ENCODE peak calls at places on chromosome 9, in five cellular contexts. N is CD4-positive, alpha-beta T cell; K is fibroblast of the aortic adventitia; L is retinal pigment epithelial cell; O is CD8-positive, alpha-beta T cell. F is an unnamed sample.

GRCh38 chr9:106820866-106821265 is 42.1 kb upstream of the ZNF462 start:
- DNase-seq in N (no peak), K (no peak), L (no peak), O (no peak), F (no peak)

GRCh38 chr9:504921-505821 is 290.5 kb downstream of the DOCK8 start:
- DNase-seq in N (no peak), K (no peak), L (no peak), O (peak), F (no peak)

GRCh38 chr9:69898714-69899209 is 78.1 kb downstream of the CFAP95 start:
- DNase-seq in N (no peak), K (peak), L (peak), O (no peak), F (peak)

GRCh38 chr9:130938652-130939404 is at the start of gene FIBCD1:
- DNase-seq in N (no peak), K (peak), L (no peak), O (no peak), F (no peak)

GRCh38 chr9:127886401-127886972 is 9.0 kb upstream of the AK1 start:
- DNase-seq in N (no peak), K (no peak), L (no peak), O (no peak), F (no peak)

GRCh38 chr9:109968702-109969450 is 188.9 kb downstream of the PALM2AKAP2 start:
- DNase-seq in N (no peak), K (peak), L (no peak), O (no peak), F (no peak)

GRCh38 chr9:88503845-88504764 is 30.9 kb upstream of the NXNL2 start:
- DNase-seq in N (no peak), K (no peak), L (no peak), O (no peak), F (no peak)

GRCh38 chr9:7174884-7175283 is 417.1 kb downstream of the KDM4C start:
- DNase-seq in N (no peak), K (no peak), L (no peak), O (no peak), F (no peak)

GRCh38 chr9:96450613-96451544 is 910 bp downstream of the HABP4 start:
- DNase-seq in N (peak), K (peak), L (peak), O (peak), F (no peak)

GRCh38 chr9:131386258-131386657 is 7.6 kb upstream of the PRRC2B start:
- DNase-seq in N (no peak), K (no peak), L (no peak), O (no peak), F (no peak)

GRCh38 chr9:15372385-15373200 is 50.1 kb upstream of the SNAPC3 start:
- DNase-seq in N (no peak), K (peak), L (no peak), O (no peak), F (no peak)

GRCh38 chr9:21933865-21934264 is 60.3 kb downstream of the CDKN2A start:
- DNase-seq in N (no peak), K (peak), L (no peak), O (no peak), F (no peak)

GRCh38 chr9:21935631-21936030 is 58.6 kb downstream of the CDKN2A start:
- DNase-seq in N (no peak), K (no peak), L (no peak), O (no peak), F (no peak)

GRCh38 chr9:21931428-21931827 is 62.8 kb downstream of the CDKN2A start:
- DNase-seq in N (no peak), K (no peak), L (no peak), O (no peak), F (no peak)

GRCh38 chr9:21933281-21933680 is 60.9 kb downstream of the CDKN2A start:
- DNase-seq in N (no peak), K (no peak), L (no peak), O (no peak), F (no peak)

GRCh38 chr9:21936161-21936560 is 58.0 kb downstream of the CDKN2A start:
- DNase-seq in N (no peak), K (peak), L (no peak), O (no peak), F (no peak)
- TF ChIP-seq CTCF in N (no peak), K (no peak), L (no peak), O (no peak), F (no peak)

DNA sequence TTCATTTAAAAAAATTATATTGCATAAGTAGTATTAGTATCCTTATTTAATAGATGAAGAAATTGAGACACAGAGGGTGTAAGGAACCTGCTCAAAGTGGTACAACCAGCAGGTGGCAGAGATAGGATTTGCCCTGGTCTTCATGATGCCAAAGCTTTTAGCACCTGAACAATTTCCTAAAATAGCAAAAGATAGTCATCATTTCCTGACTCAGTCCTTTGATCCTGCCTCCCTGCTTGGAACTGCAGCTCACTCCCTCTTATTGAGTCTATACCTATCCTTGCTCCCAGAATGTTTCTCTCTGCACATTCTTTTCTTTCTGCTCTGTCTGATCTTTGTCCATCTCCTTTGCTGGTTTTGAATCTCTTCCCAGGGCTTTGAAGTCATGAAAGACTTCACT is 155.8 kb downstream of the FRMD3 start:
- DNase-seq in N (no peak), K (no peak), L (no peak), O (no peak), F (no peak)
- TF ChIP-seq CTCF in N (no peak), K (no peak), L (no peak), O (no peak), F (no peak)

DNA sequence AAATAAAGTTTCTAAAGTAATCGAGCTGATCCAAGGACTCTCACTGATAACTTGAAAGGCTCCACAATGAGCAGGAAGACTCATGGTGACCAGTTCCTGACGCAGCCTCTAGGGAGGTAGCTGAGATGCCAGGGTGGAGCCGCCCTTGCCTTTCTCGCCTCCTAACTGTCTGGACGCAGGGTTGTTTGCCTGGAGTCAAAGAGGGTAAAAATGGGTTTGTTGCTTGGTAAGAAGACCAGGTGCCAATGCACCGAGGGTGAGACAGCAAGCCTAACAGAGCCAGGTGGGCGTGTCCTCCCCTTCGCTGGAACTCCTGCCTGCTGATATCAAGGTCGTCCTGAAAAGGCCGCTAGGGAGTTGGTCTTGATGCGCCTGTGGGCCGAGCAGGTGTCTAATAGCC is 48.6 kb upstream of the FCN1 start:
- DNase-seq in N (no peak), K (no peak), L (no peak), O (no peak), F (no peak)
- TF ChIP-seq CTCF in N (no peak), K (no peak), L (no peak), O (no peak), F (no peak)

GRCh38 chr9:93083592-93084470 is 12.2 kb upstream of the CARD19 start:
- DNase-seq in N (no peak), K (no peak), L (no peak), O (peak), F (no peak)
- TF ChIP-seq CTCF in N (no peak), K (no peak), L (no peak), O (no peak), F (no peak)

F was measured in kidney epithelial cell.